ENCODE peak calls at places on chromosomes 2 and 18, in five cellular contexts. U is heart right ventricle, B is right lobe of liver, X is glutamatergic neuron, K is endothelial cell. G is an unnamed sample.

GRCh38 chr18:50707841-50708240 is 112.0 kb downstream of the MRO start:
- DNase-seq in U (no peak), X (no peak), K (no peak), B (no peak), G (no peak)

GRCh38 chr18:39051013-39051412 is 1485.4 kb upstream of the CELF4 start:
- DNase-seq in B (no peak), U (no peak), X (no peak), K (no peak), G (no peak)

GRCh38 chr2:98432145-98432544 is 12.5 kb upstream of the INPP4A start:
- DNase-seq in U (no peak), X (no peak), K (no peak), B (no peak), G (no peak)

GRCh38 chr2:239472220-239472775 is 71.5 kb upstream of the HDAC4 start:
- DNase-seq in K (no peak), U (no peak), B (no peak), X (no peak), G (no peak)

GRCh38 chr2:157480182-157480961 is 36.5 kb upstream of the CYTIP start:
- DNase-seq in B (peak; percentile 89), K (no peak), X (no peak), U (peak; percentile 70), G (no peak)

GRCh38 chr2:241279413-241279812 is 36.1 kb downstream of the HDLBP start:
- DNase-seq in K (no peak), U (no peak), B (no peak), X (peak; percentile 45), G (no peak)

GRCh38 chr18:67615876-67616275 is 99.4 kb upstream of the DSEL start:
- DNase-seq in K (no peak), B (no peak), U (no peak), X (no peak), G (no peak)

GRCh38 chr18:79664525-79665125 is 15.0 kb upstream of the CTDP1 start:
- DNase-seq in B (no peak), K (no peak), U (no peak), X (no peak), G (no peak)

GRCh38 chr18:55233850-55234249 is 274.6 kb upstream of the CCDC68 start:
- DNase-seq in K (no peak), X (no peak), B (no peak), U (no peak), G (no peak)

GRCh38 chr2:242060212-242060835 is 190.8 kb downstream of the RTP5 start:
- DNase-seq in U (no peak), X (no peak), K (no peak), B (no peak), G (no peak)

GRCh38 chr18:77086656-77087390 is 45.8 kb downstream of the MBP start:
- DNase-seq in B (peak; percentile 89), X (peak; percentile 59), U (no peak), K (peak; percentile 33), G (no peak)

GRCh38 chr18:3062798-3063563 is 50.0 kb upstream of the LPIN2 start:
- DNase-seq in X (peak; percentile 78), B (peak; percentile 76), K (peak; percentile 71), U (peak; percentile 76), G (no peak)

GRCh38 chr2:111930875-111931274 is 32.5 kb downstream of the MERTK start:
- DNase-seq in B (no peak), K (no peak), U (no peak), X (no peak), G (no peak)

GRCh38 chr2:79085382-79085781 is 2.4 kb downstream of the REG1B start:
- DNase-seq in B (no peak), X (no peak), K (no peak), U (no peak), G (no peak)

GRCh38 chr2:135238651-135239050 is 186.6 kb downstream of the RAB3GAP1 start:
- DNase-seq in B (no peak), X (no peak), U (no peak), K (no peak), G (no peak)

GRCh38 chr2:65354773-65355172 is 77.6 kb downstream of the SPRED2 start:
- DNase-seq in K (no peak), U (no peak), X (no peak), B (no peak), G (no peak)

GRCh38 chr2:128543646-128544045 is 225.0 kb upstream of the HS6ST1 start:
- DNase-seq in B (no peak), U (no peak), K (no peak), X (no peak), G (no peak)

GRCh38 chr18:38174173-38174572 is 608.6 kb upstream of the CELF4 start:
- DNase-seq in K (no peak), B (no peak), X (no peak), U (no peak), G (no peak)

GRCh38 chr18:41753826-41754225 is 201.2 kb upstream of the PIK3C3 start:
- DNase-seq in X (no peak), K (no peak), B (no peak), U (no peak), G (no peak)

GRCh38 chr2:8441371-8441770 is 240.5 kb upstream of the ID2 start:
- DNase-seq in X (no peak), K (no peak), U (no peak), B (no peak), G (no peak)

GRCh38 chr18:13253786-13254755 is 35.5 kb downstream of the LDLRAD4 start:
- DNase-seq in K (no peak), U (no peak), B (no peak), X (no peak), G (no peak)

GRCh38 chr18:37166491-37166890 is 337.6 kb downstream of the KIAA1328 start:
- DNase-seq in X (no peak), B (no peak), K (no peak), U (no peak), G (no peak)

GRCh38 chr2:107932986-107933385 is 53.3 kb upstream of the SLC5A7 start:
- DNase-seq in K (no peak), U (no peak), X (no peak), B (no peak), G (no peak)

GRCh38 chr2:237154050-237154638 is 68.5 kb downstream of the COPS8 start:
- DNase-seq in U (no peak), B (no peak), X (peak; percentile 56), K (peak; percentile 39), G (no peak)

GRCh38 chr2:227163998-227164744 is at the start of the genes COL4A3 and COL4A4:
- DNase-seq in B (peak; percentile 57), X (peak; percentile 58), U (peak; percentile 69), K (peak; percentile 26), G (peak; percentile 28)

GRCh38 chr18:37535968-37536367 is 29.6 kb downstream of the CELF4 start:
- DNase-seq in X (no peak), U (no peak), B (no peak), K (no peak), G (no peak)

GRCh38 chr2:143607446-143608110 is 478.4 kb downstream of the ARHGAP15 start:
- DNase-seq in U (no peak), B (no peak), X (no peak), K (no peak), G (no peak)

GRCh38 chr2:191039616-191040015 is 25.6 kb upstream of the STAT1 start:
- DNase-seq in B (no peak), U (no peak), K (no peak), X (no peak), G (no peak)

GRCh38 chr2:168086805-168087204 is 160.6 kb downstream of the STK39 start:
- DNase-seq in X (no peak), U (no peak), K (no peak), B (no peak), G (no peak)

GRCh38 chr2:61660511-61661388 is 122.6 kb upstream of the XPO1 start:
- DNase-seq in B (no peak), X (no peak), U (no peak), K (no peak), G (no peak)

GRCh38 chr2:7209776-7210555 is 292.8 kb downstream of the RNF144A start:
- DNase-seq in U (no peak), X (no peak), K (no peak), B (no peak), G (no peak)

GRCh38 chr2:79585701-79586428 is 73.0 kb downstream of the CTNNA2 start:
- DNase-seq in U (no peak), X (peak; percentile 21), K (no peak), B (no peak), G (no peak)

GRCh38 chr2:88398122-88398655 is 54.3 kb downstream of the FOXI3 start:
- DNase-seq in B (no peak), U (no peak), X (no peak), K (no peak), G (no peak)

GRCh38 chr2:88396209-88396608 is 56.3 kb downstream of the FOXI3 start:
- DNase-seq in U (no peak), B (no peak), K (no peak), X (no peak), G (no peak)

DNA sequence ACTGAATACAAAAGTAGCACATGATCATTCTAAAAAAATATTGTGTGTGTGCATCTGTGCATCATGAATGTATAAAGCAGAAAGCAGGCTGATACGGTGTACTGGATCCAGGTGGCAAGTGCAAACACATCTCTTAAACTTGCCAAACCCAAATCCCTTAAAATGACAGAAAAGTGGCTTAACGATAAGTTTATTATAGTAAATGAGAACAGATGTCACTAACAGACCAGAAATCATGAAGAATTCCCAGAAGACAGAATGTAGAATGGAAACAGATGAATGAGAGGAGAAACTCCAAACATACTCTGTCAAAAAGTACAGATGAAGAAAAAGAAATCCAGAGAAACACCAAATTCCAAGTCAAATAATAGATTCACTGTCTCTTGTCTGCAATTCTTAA is 52.1 kb downstream of the FOXI3 start:
- DNase-seq in B (no peak), K (no peak), X (no peak), U (no peak), G (no peak)
- TF ChIP-seq CTCF in B (no peak), K (no peak), X (no peak), U (no peak), G (no peak)

DNA sequence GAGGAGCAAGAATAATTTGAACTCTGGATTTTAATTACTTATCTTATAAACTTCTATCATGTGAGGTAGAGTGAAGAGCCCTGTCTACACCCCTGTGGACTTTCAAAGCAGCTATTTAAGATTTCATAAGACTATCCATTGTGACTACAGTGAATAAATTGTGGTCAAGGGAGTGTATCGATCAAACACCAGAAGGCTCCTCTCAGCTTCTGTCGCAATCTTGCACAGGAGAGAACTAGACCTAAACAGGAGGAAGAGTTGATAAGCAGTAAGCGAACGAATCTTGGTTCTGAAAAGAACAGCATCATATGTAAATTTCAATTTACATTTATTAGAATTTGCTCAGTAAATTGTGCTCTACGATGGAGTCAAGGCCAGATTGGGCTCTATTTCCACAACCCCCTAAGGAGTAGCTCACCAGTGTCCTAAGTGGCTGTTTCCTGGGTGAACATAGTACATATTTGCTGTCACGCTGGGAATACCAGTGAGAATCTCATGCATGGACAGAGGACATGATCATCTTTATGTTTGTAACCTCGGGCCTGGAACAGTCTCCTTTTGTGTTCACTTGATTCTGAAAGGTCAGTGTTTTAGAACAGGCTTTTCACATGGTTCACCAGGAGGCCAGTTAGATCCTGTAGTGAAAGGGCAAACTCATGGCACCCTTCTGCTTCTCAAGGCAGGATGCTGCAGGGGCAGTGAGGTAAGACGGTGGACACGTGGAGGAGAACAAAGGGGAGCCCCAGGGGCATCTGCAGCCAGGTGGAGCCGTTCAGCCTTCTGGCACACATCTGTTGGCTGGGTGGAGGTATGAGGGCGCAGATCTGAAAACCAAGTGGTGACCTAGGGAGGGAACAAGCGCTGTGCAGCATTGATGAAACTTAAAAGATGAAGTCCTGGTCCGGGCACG is 33.3 kb downstream of the NPAS2 start:
- DNase-seq in K (no peak), U (no peak), B (no peak), X (peak; percentile 37), G (no peak)
- TF ChIP-seq CTCF in K (no peak), U (no peak), B (no peak), X (no peak), G (no peak)

GRCh38 chr2:74886811-74887210 is 52.9 kb downstream of the HK2 start:
- DNase-seq in K (no peak), X (no peak), B (no peak), U (no peak), G (no peak)
- TF ChIP-seq CTCF in K (no peak), X (no peak), B (no peak), U (no peak), G (no peak)

GRCh38 chr2:229467783-229468182 is 196.7 kb upstream of the PID1 start:
- DNase-seq in X (no peak), B (no peak), K (no peak), U (no peak), G (no peak)
- TF ChIP-seq CTCF in X (no peak), B (no peak), K (no peak), U (no peak), G (no peak)

G was measured in progenitor cell of endocrine pancreas.